ENCODE peak calls at places on chromosomes 2 and 18, in five cellular contexts. One of them, this sample, is unnamed.

GRCh38 chr2:47167149-47167548 is 12.0 kb upstream of the STPG4 start:
- DNase-seq in KG1: no peak
- DNase-seq in CD8-positive, alpha-beta T cell: no peak
- DNase-seq in Calu3: no peak
- DNase-seq in adrenal gland: no peak
- DNase-seq in this sample: no peak

GRCh38 chr18:10797882-10798281 is 272.1 kb downstream of the NAPG start:
- DNase-seq in CD8-positive, alpha-beta T cell: no peak
- DNase-seq in KG1: no peak
- DNase-seq in adrenal gland: no peak
- DNase-seq in Calu3: no peak
- DNase-seq in this sample: no peak

GRCh38 chr18:34321075-34321474 is 96.4 kb upstream of the NOL4 start:
- DNase-seq in adrenal gland: no peak
- DNase-seq in KG1: no peak
- DNase-seq in CD8-positive, alpha-beta T cell: no peak
- DNase-seq in Calu3: no peak
- DNase-seq in this sample: no peak

GRCh38 chr18:75846321-75846720 is 418.8 kb upstream of the SMIM21 start:
- DNase-seq in CD8-positive, alpha-beta T cell: no peak
- DNase-seq in Calu3: no peak
- DNase-seq in adrenal gland: no peak
- DNase-seq in KG1: no peak
- DNase-seq in this sample: no peak

GRCh38 chr2:40550085-40550484 is 98.2 kb upstream of the SLC8A1 start:
- DNase-seq in Calu3: no peak
- DNase-seq in CD8-positive, alpha-beta T cell: no peak
- DNase-seq in KG1: no peak
- DNase-seq in adrenal gland: no peak
- DNase-seq in this sample: no peak

GRCh38 chr18:58761241-58761969 is 90.1 kb downstream of the MALT1 start:
- DNase-seq in Calu3: no peak
- DNase-seq in adrenal gland: no peak
- DNase-seq in KG1: no peak
- DNase-seq in CD8-positive, alpha-beta T cell: no peak
- DNase-seq in this sample: no peak

GRCh38 chr2:16665746-16666452 is at the start of gene CYRIA:
- DNase-seq in CD8-positive, alpha-beta T cell: peak
- DNase-seq in KG1: no peak
- DNase-seq in Calu3: peak
- DNase-seq in adrenal gland: peak
- DNase-seq in this sample: no peak

GRCh38 chr18:62607302-62607701 is 84.5 kb downstream of the ZCCHC2 start:
- DNase-seq in adrenal gland: no peak
- DNase-seq in CD8-positive, alpha-beta T cell: no peak
- DNase-seq in KG1: no peak
- DNase-seq in Calu3: no peak
- DNase-seq in this sample: no peak

GRCh38 chr2:177568393-177568792 is 175.8 kb downstream of the AGPS start:
- DNase-seq in adrenal gland: no peak
- DNase-seq in Calu3: no peak
- DNase-seq in CD8-positive, alpha-beta T cell: no peak
- DNase-seq in KG1: no peak
- DNase-seq in this sample: no peak

GRCh38 chr2:167551411-167551810 is 663.1 kb downstream of the XIRP2 start:
- DNase-seq in Calu3: no peak
- DNase-seq in KG1: no peak
- DNase-seq in adrenal gland: no peak
- DNase-seq in CD8-positive, alpha-beta T cell: no peak
- DNase-seq in this sample: no peak

GRCh38 chr2:200092235-200092634 is 136.9 kb downstream of the MAIP1 start:
- DNase-seq in KG1: no peak
- DNase-seq in adrenal gland: no peak
- DNase-seq in Calu3: no peak
- DNase-seq in CD8-positive, alpha-beta T cell: no peak
- DNase-seq in this sample: no peak

GRCh38 chr2:193584001-193584400 is 1389.3 kb upstream of the TMEFF2 start:
- DNase-seq in Calu3: peak
- DNase-seq in CD8-positive, alpha-beta T cell: no peak
- DNase-seq in adrenal gland: no peak
- DNase-seq in KG1: no peak
- DNase-seq in this sample: no peak

GRCh38 chr2:98118161-98118560 is 31.2 kb downstream of the VWA3B start:
- DNase-seq in Calu3: no peak
- DNase-seq in adrenal gland: no peak
- DNase-seq in KG1: no peak
- DNase-seq in CD8-positive, alpha-beta T cell: no peak
- DNase-seq in this sample: no peak

GRCh38 chr2:237561221-237561620 is 5.2 kb upstream of the PRLH start:
- DNase-seq in adrenal gland: no peak
- DNase-seq in Calu3: no peak
- DNase-seq in KG1: no peak
- DNase-seq in CD8-positive, alpha-beta T cell: no peak
- DNase-seq in this sample: no peak

GRCh38 chr2:144481109-144481508 is 38.8 kb downstream of the ZEB2 start:
- DNase-seq in KG1: no peak
- DNase-seq in Calu3: no peak
- DNase-seq in CD8-positive, alpha-beta T cell: no peak
- DNase-seq in adrenal gland: no peak
- DNase-seq in this sample: no peak

GRCh38 chr2:71742953-71743601 is 289.7 kb downstream of the DYSF start:
- DNase-seq in Calu3: peak
- DNase-seq in adrenal gland: peak
- DNase-seq in KG1: no peak
- DNase-seq in CD8-positive, alpha-beta T cell: no peak
- DNase-seq in this sample: no peak

GRCh38 chr2:48170281-48170680 is 264.0 kb upstream of the FBXO11 start:
- DNase-seq in CD8-positive, alpha-beta T cell: no peak
- DNase-seq in Calu3: no peak
- DNase-seq in adrenal gland: no peak
- DNase-seq in KG1: no peak
- DNase-seq in this sample: no peak

GRCh38 chr2:28753043-28753683 is 1.5 kb downstream of the PPP1CB start:
- DNase-seq in KG1: no peak
- DNase-seq in adrenal gland: peak
- DNase-seq in CD8-positive, alpha-beta T cell: no peak
- DNase-seq in Calu3: peak
- DNase-seq in this sample: peak

GRCh38 chr2:197993830-197994229 is 189.4 kb downstream of the PLCL1 start:
- DNase-seq in CD8-positive, alpha-beta T cell: no peak
- DNase-seq in adrenal gland: no peak
- DNase-seq in Calu3: no peak
- DNase-seq in KG1: no peak
- DNase-seq in this sample: no peak

GRCh38 chr2:6887783-6888192 is 10.2 kb downstream of the RSAD2 start:
- DNase-seq in KG1: no peak
- DNase-seq in Calu3: no peak
- DNase-seq in adrenal gland: no peak
- DNase-seq in CD8-positive, alpha-beta T cell: no peak
- DNase-seq in this sample: no peak

GRCh38 chr18:73891572-73892421 is 255.8 kb downstream of the FBXO15 start:
- DNase-seq in CD8-positive, alpha-beta T cell: no peak
- DNase-seq in KG1: no peak
- DNase-seq in Calu3: no peak
- DNase-seq in adrenal gland: no peak
- DNase-seq in this sample: no peak

GRCh38 chr2:29766191-29766590 is 155.2 kb downstream of the ALK start:
- DNase-seq in Calu3: no peak
- DNase-seq in KG1: no peak
- DNase-seq in adrenal gland: no peak
- DNase-seq in CD8-positive, alpha-beta T cell: no peak
- DNase-seq in this sample: no peak

GRCh38 chr18:9708057-9708881 is at the start of gene RAB31:
- DNase-seq in KG1: no peak
- DNase-seq in Calu3: peak
- DNase-seq in CD8-positive, alpha-beta T cell: no peak
- DNase-seq in adrenal gland: peak
- DNase-seq in this sample: no peak

GRCh38 chr2:150639917-150640538 is 152.6 kb upstream of the RND3 start:
- DNase-seq in KG1: no peak
- DNase-seq in CD8-positive, alpha-beta T cell: no peak
- DNase-seq in Calu3: no peak
- DNase-seq in adrenal gland: peak
- DNase-seq in this sample: no peak

GRCh38 chr2:201996681-201997254 is 36.9 kb upstream of the FZD7 start:
- DNase-seq in CD8-positive, alpha-beta T cell: no peak
- DNase-seq in adrenal gland: no peak
- DNase-seq in Calu3: peak
- DNase-seq in KG1: peak
- DNase-seq in this sample: no peak

GRCh38 chr2:188870289-188870688 is 103.9 kb upstream of the COL3A1 start:
- DNase-seq in adrenal gland: no peak
- DNase-seq in CD8-positive, alpha-beta T cell: no peak
- DNase-seq in KG1: no peak
- DNase-seq in Calu3: no peak
- DNase-seq in this sample: peak

GRCh38 chr2:70596293-70596692 is 42.7 kb upstream of the TGFA start:
- DNase-seq in Calu3: peak
- DNase-seq in KG1: no peak
- DNase-seq in CD8-positive, alpha-beta T cell: no peak
- DNase-seq in adrenal gland: no peak
- DNase-seq in this sample: no peak